ENCODE peak calls at places on chromosomes 2 and 18, in six cellular contexts. One of them, this sample, is unnamed.
A peak's percentile ranks its signal among the peaks of the same experiment; 100 is the strongest.

GRCh38 chr18:55751476-55751875 is 163.5 kb upstream of the TCF4 start:
- DNase-seq in A549: no peak
- DNase-seq in transverse colon: no peak
- DNase-seq in H1: no peak
- DNase-seq in K562: no peak
- DNase-seq in ovary: no peak
- DNase-seq in this sample: no peak

GRCh38 chr2:151518802-151519201 is 109.1 kb downstream of the RIF1 start:
- DNase-seq in K562: no peak
- DNase-seq in ovary: no peak
- DNase-seq in A549: no peak
- DNase-seq in H1: no peak
- DNase-seq in transverse colon: no peak
- DNase-seq in this sample: no peak

GRCh38 chr2:67845557-67846114 is 217.2 kb downstream of the C1D start:
- DNase-seq in K562: no peak
- DNase-seq in ovary: no peak
- DNase-seq in transverse colon: no peak
- DNase-seq in A549: no peak
- DNase-seq in H1: no peak
- DNase-seq in this sample: no peak

GRCh38 chr18:49745051-49746014 is 68.0 kb downstream of the ACAA2 start:
- DNase-seq in K562: no peak
- DNase-seq in ovary: no peak
- DNase-seq in H1: no peak
- DNase-seq in transverse colon: no peak
- DNase-seq in A549: no peak
- DNase-seq in this sample: no peak

GRCh38 chr2:170052151-170052550 is 125.8 kb upstream of the MYO3B start:
- DNase-seq in A549: no peak
- DNase-seq in transverse colon: no peak
- DNase-seq in K562: no peak
- DNase-seq in ovary: no peak
- DNase-seq in H1: no peak
- DNase-seq in this sample: no peak

GRCh38 chr18:993560-993959 is 88.9 kb downstream of the ADCYAP1 start:
- DNase-seq in H1: no peak
- DNase-seq in K562: no peak
- DNase-seq in transverse colon: no peak
- DNase-seq in ovary: no peak
- DNase-seq in A549: no peak
- DNase-seq in this sample: no peak

GRCh38 chr18:46893360-46893759 is 23.9 kb downstream of the PIAS2 start:
- DNase-seq in ovary: no peak
- DNase-seq in K562: no peak
- DNase-seq in A549: no peak
- DNase-seq in H1: no peak
- DNase-seq in transverse colon: no peak
- DNase-seq in this sample: no peak

GRCh38 chr2:204613635-204614034 is 68.4 kb downstream of the PARD3B start:
- DNase-seq in transverse colon: no peak
- DNase-seq in A549: no peak
- DNase-seq in H1: no peak
- DNase-seq in K562: no peak
- DNase-seq in ovary: no peak
- DNase-seq in this sample: no peak

GRCh38 chr2:150191349-150191748 is 296.1 kb downstream of the RND3 start:
- DNase-seq in K562: no peak
- DNase-seq in A549: no peak
- DNase-seq in ovary: no peak
- DNase-seq in transverse colon: no peak
- DNase-seq in H1: no peak
- DNase-seq in this sample: no peak

GRCh38 chr2:584863-585823 is 92.1 kb downstream of the TMEM18 start:
- DNase-seq in transverse colon: no peak
- DNase-seq in ovary: no peak
- DNase-seq in H1: no peak
- DNase-seq in K562: no peak
- DNase-seq in A549: no peak
- DNase-seq in this sample: no peak

GRCh38 chr18:10514082-10514481 is 11.7 kb upstream of the NAPG start:
- DNase-seq in ovary: peak; percentile 45
- DNase-seq in H1: no peak
- DNase-seq in K562: no peak
- DNase-seq in A549: no peak
- DNase-seq in transverse colon: no peak
- DNase-seq in this sample: no peak

GRCh38 chr18:74183110-74183509 is 34.8 kb downstream of the TIMM21 start:
- DNase-seq in K562: no peak
- DNase-seq in transverse colon: no peak
- DNase-seq in ovary: no peak
- DNase-seq in A549: no peak
- DNase-seq in H1: no peak
- DNase-seq in this sample: no peak

GRCh38 chr18:79589601-79590091 is 90.0 kb upstream of the CTDP1 start:
- DNase-seq in ovary: no peak
- DNase-seq in transverse colon: no peak
- DNase-seq in A549: no peak
- DNase-seq in H1: no peak
- DNase-seq in K562: no peak
- DNase-seq in this sample: no peak

GRCh38 chr2:36567711-36568408 is 30.1 kb downstream of the FEZ2 start:
- DNase-seq in H1: no peak
- DNase-seq in ovary: no peak
- DNase-seq in A549: peak; percentile 37
- DNase-seq in transverse colon: no peak
- DNase-seq in K562: no peak
- DNase-seq in this sample: no peak

GRCh38 chr2:134693359-134694330 is 25.2 kb downstream of the TMEM163 start:
- DNase-seq in transverse colon: no peak
- DNase-seq in ovary: no peak
- DNase-seq in H1: no peak
- DNase-seq in K562: no peak
- DNase-seq in A549: no peak
- DNase-seq in this sample: peak; percentile 91

GRCh38 chr2:35067420-35067819 is 1288.2 kb upstream of the CRIM1 start:
- DNase-seq in transverse colon: no peak
- DNase-seq in K562: no peak
- DNase-seq in ovary: no peak
- DNase-seq in A549: no peak
- DNase-seq in H1: no peak
- DNase-seq in this sample: no peak

GRCh38 chr2:10285578-10286198 is 17.0 kb upstream of the HPCAL1 start:
- DNase-seq in transverse colon: peak; percentile 58
- DNase-seq in A549: peak; percentile 90
- DNase-seq in K562: peak; percentile 33
- DNase-seq in ovary: no peak
- DNase-seq in H1: no peak
- DNase-seq in this sample: no peak

GRCh38 chr18:59799383-59800015 is 100.3 kb upstream of the PMAIP1 start:
- DNase-seq in A549: no peak
- DNase-seq in H1: no peak
- DNase-seq in K562: no peak
- DNase-seq in ovary: no peak
- DNase-seq in transverse colon: no peak
- DNase-seq in this sample: no peak

GRCh38 chr2:234556848-234557573 is 60.1 kb upstream of the ARL4C start:
- DNase-seq in transverse colon: no peak
- DNase-seq in A549: peak; percentile 42
- DNase-seq in K562: no peak
- DNase-seq in H1: no peak
- DNase-seq in ovary: no peak
- DNase-seq in this sample: no peak

GRCh38 chr18:31721596-31721995 is 37.2 kb upstream of the B4GALT6 start:
- DNase-seq in transverse colon: no peak
- DNase-seq in A549: no peak
- DNase-seq in K562: no peak
- DNase-seq in H1: no peak
- DNase-seq in ovary: no peak
- DNase-seq in this sample: no peak

GRCh38 chr2:44743473-44743872 is 198.0 kb upstream of the SIX3 start:
- DNase-seq in H1: no peak
- DNase-seq in A549: no peak
- DNase-seq in transverse colon: no peak
- DNase-seq in K562: no peak
- DNase-seq in ovary: no peak
- DNase-seq in this sample: no peak

GRCh38 chr18:5237723-5238370 is 40.8 kb upstream of the AKAIN1 start:
- DNase-seq in transverse colon: peak; percentile 89
- DNase-seq in A549: peak; percentile 89
- DNase-seq in K562: peak; percentile 87
- DNase-seq in H1: peak; percentile 38
- DNase-seq in ovary: peak; percentile 84
- DNase-seq in this sample: peak; percentile 94

GRCh38 chr18:5239447-5239846 is 42.4 kb upstream of the AKAIN1 start:
- DNase-seq in H1: no peak
- DNase-seq in K562: no peak
- DNase-seq in ovary: no peak
- DNase-seq in A549: no peak
- DNase-seq in transverse colon: no peak
- DNase-seq in this sample: no peak

GRCh38 chr18:5238371-5238758 is 41.3 kb upstream of the AKAIN1 start:
- DNase-seq in K562: peak; percentile 53
- DNase-seq in transverse colon: peak; percentile 82
- DNase-seq in ovary: peak; percentile 23
- DNase-seq in A549: peak; percentile 27
- DNase-seq in H1: no peak
- DNase-seq in this sample: no peak

GRCh38 chr18:5237083-5237722 is 40.1 kb upstream of the AKAIN1 start:
- DNase-seq in H1: no peak
- DNase-seq in transverse colon: no peak
- DNase-seq in ovary: no peak
- DNase-seq in A549: no peak
- DNase-seq in K562: no peak
- DNase-seq in this sample: no peak
- TF ChIP-seq EP300 in H1: no peak
- TF ChIP-seq EP300 in transverse colon: no peak
- TF ChIP-seq EP300 in ovary: no peak
- TF ChIP-seq EP300 in A549: no peak
- TF ChIP-seq EP300 in K562: no peak
- TF ChIP-seq EP300 in this sample: no peak

GRCh38 chr2:24739355-24740025 is 53.7 kb downstream of the PTRHD1 start:
- DNase-seq in A549: no peak
- DNase-seq in H1: no peak
- DNase-seq in transverse colon: no peak
- DNase-seq in ovary: no peak
- DNase-seq in K562: no peak
- DNase-seq in this sample: no peak

GRCh38 chr2:24745825-24746224 is 47.4 kb downstream of the PTRHD1 start:
- DNase-seq in transverse colon: no peak
- DNase-seq in ovary: no peak
- DNase-seq in K562: no peak
- DNase-seq in A549: no peak
- DNase-seq in H1: no peak
- DNase-seq in this sample: no peak

GRCh38 chr2:24740142-24740541 is 53.0 kb downstream of the PTRHD1 start:
- DNase-seq in A549: no peak
- DNase-seq in transverse colon: no peak
- DNase-seq in ovary: no peak
- DNase-seq in K562: no peak
- DNase-seq in H1: no peak
- DNase-seq in this sample: no peak

GRCh38 chr2:24747299-24747698 is 45.9 kb downstream of the PTRHD1 start:
- DNase-seq in K562: no peak
- DNase-seq in H1: no peak
- DNase-seq in ovary: no peak
- DNase-seq in transverse colon: no peak
- DNase-seq in A549: no peak
- DNase-seq in this sample: no peak

GRCh38 chr2:24743914-24744313 is 49.3 kb downstream of the PTRHD1 start:
- DNase-seq in H1: no peak
- DNase-seq in K562: no peak
- DNase-seq in A549: no peak
- DNase-seq in ovary: no peak
- DNase-seq in transverse colon: no peak
- DNase-seq in this sample: no peak
- TF ChIP-seq CTCF in H1: no peak
- TF ChIP-seq CTCF in K562: no peak
- TF ChIP-seq CTCF in A549: no peak
- TF ChIP-seq CTCF in ovary: no peak
- TF ChIP-seq CTCF in transverse colon: no peak
- TF ChIP-seq CTCF in this sample: no peak

DNA sequence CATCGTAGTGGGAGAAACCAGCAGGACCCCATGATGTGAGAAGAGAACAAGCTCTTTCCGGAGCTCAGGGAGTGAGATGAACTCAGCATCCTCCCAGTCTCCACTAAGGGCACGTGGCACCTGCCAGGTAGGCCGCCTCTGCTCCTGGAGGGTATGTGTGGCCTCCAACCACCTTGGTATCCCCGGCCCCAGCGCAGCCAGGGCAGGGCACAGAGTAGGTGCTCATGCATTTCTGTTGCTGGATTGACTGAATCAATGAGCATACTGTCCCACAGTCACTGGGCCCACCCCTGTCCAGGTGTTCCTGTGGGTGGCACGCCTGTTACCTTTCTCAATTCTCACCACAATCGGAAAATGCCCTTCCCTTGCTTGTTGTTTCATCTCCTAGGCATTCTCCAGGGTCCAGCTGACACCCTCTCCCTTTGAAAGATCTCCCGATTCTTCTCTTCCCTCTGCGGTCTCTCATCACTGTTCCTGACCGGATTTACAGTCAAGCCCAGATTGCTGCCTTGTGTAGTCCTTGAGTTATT is 138.5 kb upstream of the SMAD2 start:
- DNase-seq in H1: no peak
- DNase-seq in A549: no peak
- DNase-seq in K562: no peak
- DNase-seq in ovary: no peak
- DNase-seq in transverse colon: no peak
- DNase-seq in this sample: no peak
- H3K27ac ChIP-seq in H1: no peak overlapping the region
- H3K27ac ChIP-seq in A549: no peak overlapping the region
- H3K27ac ChIP-seq in K562: no peak overlapping the region
- H3K27ac ChIP-seq in ovary: no peak overlapping the region
- H3K27ac ChIP-seq in transverse colon: no peak overlapping the region
- H3K27ac ChIP-seq in this sample: no peak overlapping the region

DNA sequence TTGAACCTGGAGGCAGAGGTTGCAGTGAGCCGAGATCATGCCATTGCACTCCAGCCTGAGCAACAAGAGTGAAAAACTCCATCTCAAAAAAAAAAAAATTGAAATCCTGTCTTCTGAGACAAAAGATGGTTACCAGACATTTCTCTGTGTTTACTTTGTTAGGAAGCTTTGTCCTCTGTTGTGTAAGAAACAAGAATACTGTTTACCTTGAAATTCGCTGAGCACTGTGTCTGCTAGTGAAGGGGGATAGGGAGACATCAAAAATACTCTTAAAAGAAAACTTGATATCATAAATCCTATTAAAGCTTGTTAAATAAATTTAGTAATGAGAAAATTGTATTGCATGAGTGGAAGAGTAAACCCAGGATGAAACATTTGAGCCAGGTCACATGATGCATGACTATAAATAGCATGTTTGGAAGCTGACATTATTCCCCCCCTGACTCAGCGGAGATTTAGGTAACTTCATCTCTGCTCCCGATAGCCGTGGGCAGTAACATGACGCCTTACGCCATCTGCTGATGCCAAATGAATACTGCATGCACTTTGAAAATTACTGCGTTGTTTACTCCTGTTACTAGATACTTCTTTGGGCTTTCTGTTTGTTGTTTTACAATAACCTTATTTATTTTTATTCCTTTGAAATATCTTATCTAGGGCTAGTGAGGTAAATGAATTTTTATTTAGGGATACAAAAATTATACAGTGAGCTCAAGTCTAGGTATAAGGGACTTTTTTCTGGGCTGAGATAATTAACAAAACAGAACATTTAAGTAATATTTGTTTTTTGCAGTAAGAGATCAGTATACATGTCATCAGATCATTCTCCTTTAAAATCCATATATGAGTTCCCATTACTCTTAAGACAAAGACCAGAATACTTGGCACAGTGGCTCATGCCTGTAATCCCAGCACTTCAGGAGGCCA is 134.9 kb downstream of the MAP3K20 start:
- DNase-seq in transverse colon: peak; percentile 63
- DNase-seq in ovary: peak; percentile 70
- DNase-seq in K562: peak; percentile 70
- DNase-seq in A549: peak; percentile 92
- DNase-seq in H1: no peak
- DNase-seq in this sample: peak; percentile 94
- TF ChIP-seq EP300 in transverse colon: no peak
- TF ChIP-seq EP300 in ovary: peak; percentile 11
- TF ChIP-seq EP300 in K562: peak; percentile 42
- TF ChIP-seq EP300 in A549: peak; percentile 21
- TF ChIP-seq EP300 in H1: no peak
- TF ChIP-seq EP300 in this sample: no peak

This sample was measured in esophagus muscularis mucosa.